ENCODE peak calls at places on chromosomes 6 and 20, in ten cellular contexts. G is tibial artery; M is NCI-H446; L is SW 1271; J is Ammon's horn; F is HEK293T; W is AG09309; P is activated CD4-positive, alpha-beta T cell treated with anti-CD3 and anti-CD28 coated beads for 24 hours; S is GM23248; U is HCEC 1CT. O is an unnamed sample.

GRCh38 chr20:25541676-25542075 is 43.7 kb downstream of the NINL start:
- DNase-seq in G (no peak), M (no peak), L (no peak), J (no peak), F (no peak), W (no peak), P (no peak), S (peak; percentile 54), U (peak; percentile 66), O (no peak)

GRCh38 chr20:31691646-31692275 is 30.9 kb downstream of the BCL2L1 start:
- DNase-seq in G (no peak), M (no peak), L (no peak), J (no peak), F (no peak), W (peak; percentile 52), P (no peak), S (peak; percentile 59), U (peak; percentile 30), O (no peak)

GRCh38 chr6:56314683-56315523 is 67.5 kb upstream of the COL21A1 start:
- DNase-seq in G (no peak), M (peak; percentile 62), L (peak; percentile 49), J (peak; percentile 45), F (peak; percentile 35), W (no peak), P (no peak), S (peak; percentile 57), U (peak; percentile 50), O (no peak)

GRCh38 chr6:1313755-1314503 is 2.0 kb downstream of the FOXQ1 start:
- DNase-seq in G (no peak), M (no peak), L (no peak), J (no peak), F (peak; percentile 80), W (no peak), P (no peak), S (peak; percentile 47), U (no peak), O (no peak)

GRCh38 chr6:138086573-138087196 is 20.5 kb downstream of the PERP start:
- DNase-seq in G (no peak), M (no peak), L (peak; percentile 23), J (no peak), F (peak; percentile 57), W (no peak), P (no peak), S (no peak), U (peak; percentile 45), O (no peak)

GRCh38 chr20:34941224-34941623 is 14.4 kb downstream of the GSS start:
- DNase-seq in G (no peak), M (no peak), L (no peak), J (no peak), F (no peak), W (no peak), P (no peak), S (peak; percentile 32), U (no peak), O (no peak)

GRCh38 chr20:14959506-14960493 is 622.4 kb upstream of the FLRT3 start:
- DNase-seq in G (no peak), M (no peak), L (no peak), J (no peak), F (no peak), W (no peak), P (no peak), S (peak; percentile 75), U (no peak), O (no peak)

GRCh38 chr20:50911030-50911429 is 20.2 kb downstream of the ADNP start:
- DNase-seq in G (no peak), M (no peak), L (no peak), J (no peak), F (no peak), W (peak; percentile 80), P (no peak), S (peak; percentile 90), U (peak; percentile 81), O (no peak)

GRCh38 chr6:154605207-154605877 is 94.9 kb upstream of the CNKSR3 start:
- DNase-seq in G (no peak), M (no peak), L (no peak), J (no peak), F (no peak), W (no peak), P (no peak), S (no peak), U (no peak), O (peak; percentile 17)

GRCh38 chr20:45833030-45833882 is at the start of gene SNX21:
- DNase-seq in G (peak; percentile 90), M (peak; percentile 85), L (peak; percentile 88), J (peak; percentile 74), F (peak; percentile 74), W (peak; percentile 82), P (no peak), S (peak; percentile 96), U (peak; percentile 94), O (no peak)

GRCh38 chr6:170030284-170031095 is 260.4 kb downstream of the DLL1 start:
- DNase-seq in G (peak; percentile 8), M (no peak), L (no peak), J (no peak), F (no peak), W (no peak), P (no peak), S (no peak), U (no peak), O (no peak)

GRCh38 chr20:23445596-23446217 is 6.2 kb downstream of the CSTL1 start:
- DNase-seq in G (no peak), M (no peak), L (no peak), J (no peak), F (no peak), W (peak; percentile 29), P (no peak), S (peak; percentile 90), U (peak; percentile 86), O (no peak)

GRCh38 chr20:58794510-58795180 is 56.1 kb downstream of the GNAS-AS1 start:
- DNase-seq in G (no peak), M (no peak), L (no peak), J (no peak), F (no peak), W (no peak), P (no peak), S (no peak), U (no peak), O (no peak)

GRCh38 chr6:90284236-90284744 is 12.4 kb downstream of the BACH2 start:
- DNase-seq in G (peak; percentile 21), M (no peak), L (peak; percentile 75), J (no peak), F (peak; percentile 48), W (peak; percentile 59), P (no peak), S (peak; percentile 95), U (peak; percentile 84), O (no peak)

GRCh38 chr6:12890171-12890790 is 173.7 kb downstream of the PHACTR1 start:
- DNase-seq in G (no peak), M (no peak), L (peak; percentile 11), J (no peak), F (no peak), W (no peak), P (peak; percentile 17), S (no peak), U (no peak), O (no peak)

O was measured in GM18507.